ENCODE peak calls at places on chromosomes 4 and X, in eight cellular contexts. One of them, this sample, is unnamed.

GRCh38 chrX:69034451-69034850 is 130.8 kb downstream of the PJA1 start:
- DNase-seq in epithelial cell of esophagus: no peak
- DNase-seq in CD8-positive, alpha-beta memory T cell: no peak
- DNase-seq in cardiac muscle cell: no peak
- DNase-seq in hepatocyte: no peak
- DNase-seq in GM23338: no peak
- DNase-seq in NT2/D1: no peak
- DNase-seq in suprapubic skin: no peak
- DNase-seq in this sample: no peak

GRCh38 chr4:155007660-155008176 is 200.7 kb upstream of the NPY2R start:
- DNase-seq in CD8-positive, alpha-beta memory T cell: no peak
- DNase-seq in suprapubic skin: no peak
- DNase-seq in NT2/D1: no peak
- DNase-seq in hepatocyte: no peak
- DNase-seq in GM23338: no peak
- DNase-seq in epithelial cell of esophagus: no peak
- DNase-seq in cardiac muscle cell: peak; percentile 44
- DNase-seq in this sample: peak; percentile 13

GRCh38 chrX:13010546-13010945 is 33.9 kb downstream of the FAM9C start:
- DNase-seq in epithelial cell of esophagus: no peak
- DNase-seq in cardiac muscle cell: no peak
- DNase-seq in suprapubic skin: no peak
- DNase-seq in CD8-positive, alpha-beta memory T cell: no peak
- DNase-seq in GM23338: no peak
- DNase-seq in hepatocyte: no peak
- DNase-seq in NT2/D1: no peak
- DNase-seq in this sample: no peak

GRCh38 chr4:152594981-152595916 is 59.4 kb upstream of the FBXW7 start:
- DNase-seq in hepatocyte: no peak
- DNase-seq in CD8-positive, alpha-beta memory T cell: no peak
- DNase-seq in suprapubic skin: no peak
- DNase-seq in GM23338: no peak
- DNase-seq in NT2/D1: no peak
- DNase-seq in epithelial cell of esophagus: peak; percentile 59
- DNase-seq in cardiac muscle cell: no peak
- DNase-seq in this sample: peak; percentile 58

GRCh38 chr4:105147226-105148151 is 813 bp downstream of the TET2 start:
- DNase-seq in cardiac muscle cell: peak; percentile 44
- DNase-seq in NT2/D1: no peak
- DNase-seq in epithelial cell of esophagus: peak; percentile 54
- DNase-seq in GM23338: peak; percentile 74
- DNase-seq in CD8-positive, alpha-beta memory T cell: no peak
- DNase-seq in hepatocyte: peak; percentile 48
- DNase-seq in suprapubic skin: no peak
- DNase-seq in this sample: peak; percentile 38

GRCh38 chrX:150085881-150086280 is 147.6 kb upstream of the EOLA2 start:
- DNase-seq in NT2/D1: no peak
- DNase-seq in suprapubic skin: no peak
- DNase-seq in hepatocyte: no peak
- DNase-seq in CD8-positive, alpha-beta memory T cell: no peak
- DNase-seq in epithelial cell of esophagus: peak; percentile 4
- DNase-seq in cardiac muscle cell: peak; percentile 32
- DNase-seq in GM23338: no peak
- DNase-seq in this sample: peak; percentile 20

GRCh38 chrX:63932907-63933306 is 147.9 kb upstream of the ARHGEF9 start:
- DNase-seq in epithelial cell of esophagus: no peak
- DNase-seq in hepatocyte: no peak
- DNase-seq in cardiac muscle cell: no peak
- DNase-seq in CD8-positive, alpha-beta memory T cell: no peak
- DNase-seq in GM23338: no peak
- DNase-seq in suprapubic skin: no peak
- DNase-seq in NT2/D1: no peak
- DNase-seq in this sample: no peak

GRCh38 chr4:167614866-167615265 is 380.6 kb upstream of the SPOCK3 start:
- DNase-seq in CD8-positive, alpha-beta memory T cell: no peak
- DNase-seq in cardiac muscle cell: no peak
- DNase-seq in GM23338: no peak
- DNase-seq in suprapubic skin: no peak
- DNase-seq in NT2/D1: no peak
- DNase-seq in hepatocyte: peak; percentile 12
- DNase-seq in epithelial cell of esophagus: peak; percentile 39
- DNase-seq in this sample: peak; percentile 37

GRCh38 chr4:22385615-22386014 is 130.3 kb downstream of the ADGRA3 start:
- DNase-seq in CD8-positive, alpha-beta memory T cell: no peak
- DNase-seq in GM23338: no peak
- DNase-seq in hepatocyte: no peak
- DNase-seq in NT2/D1: no peak
- DNase-seq in suprapubic skin: no peak
- DNase-seq in epithelial cell of esophagus: peak; percentile 73
- DNase-seq in cardiac muscle cell: peak; percentile 14
- DNase-seq in this sample: peak; percentile 87

GRCh38 chr4:184980261-184980660 is 38.0 kb upstream of the HELT start:
- DNase-seq in suprapubic skin: no peak
- DNase-seq in GM23338: no peak
- DNase-seq in cardiac muscle cell: no peak
- DNase-seq in epithelial cell of esophagus: no peak
- DNase-seq in NT2/D1: no peak
- DNase-seq in CD8-positive, alpha-beta memory T cell: no peak
- DNase-seq in hepatocyte: no peak
- DNase-seq in this sample: peak; percentile 44

GRCh38 chr4:118682928-118683327 is 2.3 kb upstream of the METTL14 start:
- DNase-seq in NT2/D1: no peak
- DNase-seq in hepatocyte: peak; percentile 11
- DNase-seq in suprapubic skin: no peak
- DNase-seq in CD8-positive, alpha-beta memory T cell: no peak
- DNase-seq in epithelial cell of esophagus: peak; percentile 38
- DNase-seq in GM23338: peak; percentile 72
- DNase-seq in cardiac muscle cell: peak; percentile 46
- DNase-seq in this sample: peak; percentile 33

GRCh38 chr4:121728798-121729226 is 32.0 kb upstream of the ANXA5 start:
- DNase-seq in CD8-positive, alpha-beta memory T cell: no peak
- DNase-seq in GM23338: no peak
- DNase-seq in cardiac muscle cell: peak; percentile 57
- DNase-seq in suprapubic skin: no peak
- DNase-seq in hepatocyte: no peak
- DNase-seq in NT2/D1: no peak
- DNase-seq in epithelial cell of esophagus: peak; percentile 82
- DNase-seq in this sample: peak; percentile 91

GRCh38 chr4:105836537-105836936 is 58.7 kb upstream of the NPNT start:
- DNase-seq in cardiac muscle cell: no peak
- DNase-seq in suprapubic skin: no peak
- DNase-seq in NT2/D1: no peak
- DNase-seq in CD8-positive, alpha-beta memory T cell: no peak
- DNase-seq in hepatocyte: no peak
- DNase-seq in GM23338: no peak
- DNase-seq in epithelial cell of esophagus: no peak
- DNase-seq in this sample: no peak

GRCh38 chrX:13092455-13092941 is 48.1 kb upstream of the FAM9C start:
- DNase-seq in epithelial cell of esophagus: no peak
- DNase-seq in NT2/D1: no peak
- DNase-seq in CD8-positive, alpha-beta memory T cell: peak; percentile 69
- DNase-seq in GM23338: no peak
- DNase-seq in cardiac muscle cell: no peak
- DNase-seq in suprapubic skin: no peak
- DNase-seq in hepatocyte: no peak
- DNase-seq in this sample: no peak

GRCh38 chr4:17514865-17515264 is at the start of gene CLRN2:
- DNase-seq in CD8-positive, alpha-beta memory T cell: no peak
- DNase-seq in suprapubic skin: no peak
- DNase-seq in GM23338: no peak
- DNase-seq in hepatocyte: no peak
- DNase-seq in epithelial cell of esophagus: no peak
- DNase-seq in cardiac muscle cell: no peak
- DNase-seq in NT2/D1: no peak
- DNase-seq in this sample: no peak

GRCh38 chrX:68238568-68238967 is 194.7 kb downstream of the OPHN1 start:
- DNase-seq in GM23338: peak; percentile 64
- DNase-seq in suprapubic skin: no peak
- DNase-seq in CD8-positive, alpha-beta memory T cell: no peak
- DNase-seq in epithelial cell of esophagus: peak; percentile 4
- DNase-seq in cardiac muscle cell: no peak
- DNase-seq in NT2/D1: peak; percentile 11
- DNase-seq in hepatocyte: no peak
- DNase-seq in this sample: no peak

GRCh38 chr4:10015140-10015753 is 6.0 kb downstream of the SLC2A9 start:
- DNase-seq in cardiac muscle cell: peak; percentile 72
- DNase-seq in GM23338: peak; percentile 82
- DNase-seq in NT2/D1: peak; percentile 59
- DNase-seq in suprapubic skin: no peak
- DNase-seq in CD8-positive, alpha-beta memory T cell: no peak
- DNase-seq in epithelial cell of esophagus: peak; percentile 61
- DNase-seq in hepatocyte: peak; percentile 58
- DNase-seq in this sample: peak; percentile 53

GRCh38 chr4:169009281-169010124 is 552 bp downstream of the CBR4 start:
- DNase-seq in hepatocyte: peak; percentile 73
- DNase-seq in CD8-positive, alpha-beta memory T cell: peak; percentile 40
- DNase-seq in suprapubic skin: peak; percentile 83
- DNase-seq in cardiac muscle cell: peak; percentile 68
- DNase-seq in GM23338: peak; percentile 69
- DNase-seq in epithelial cell of esophagus: peak; percentile 57
- DNase-seq in NT2/D1: peak; percentile 20
- DNase-seq in this sample: peak; percentile 50

DNA sequence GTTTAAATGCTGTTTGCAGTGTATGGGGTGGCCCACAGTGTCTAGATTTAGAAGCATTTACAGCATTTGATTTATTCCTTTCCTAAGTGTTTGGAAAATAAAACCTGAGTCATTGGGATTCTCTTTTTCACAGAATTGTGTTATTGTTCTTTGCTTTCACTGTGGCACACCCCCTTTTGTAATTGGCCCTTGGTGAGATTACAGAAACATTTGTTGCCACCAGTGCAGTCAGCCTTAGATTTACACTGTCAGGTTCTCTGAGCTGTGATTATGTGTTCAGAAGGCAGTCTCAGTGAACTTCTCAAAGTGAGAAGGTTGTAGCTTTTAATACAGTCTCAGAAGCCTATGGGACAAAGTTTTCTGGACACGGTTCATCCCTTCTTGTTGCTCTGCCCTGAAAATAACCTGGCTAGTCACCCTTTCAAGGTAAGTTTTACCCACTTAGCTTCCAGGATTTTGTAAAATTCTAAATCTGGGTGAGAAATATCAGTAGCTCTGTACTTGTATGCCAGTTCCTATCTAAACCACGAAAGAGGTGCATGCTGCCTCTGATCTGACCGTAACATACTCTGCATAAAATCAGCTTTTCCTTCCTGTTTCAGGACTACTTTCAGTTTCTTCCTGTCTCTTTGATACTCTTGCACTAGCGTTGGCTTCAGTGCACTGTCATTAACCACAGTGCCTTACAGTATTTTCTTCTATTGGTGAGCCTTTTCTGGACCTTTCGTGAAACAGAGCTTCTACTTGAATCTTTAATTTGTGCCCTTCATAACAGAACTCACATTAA is 12.6 kb downstream of the RUFY3 start:
- DNase-seq in NT2/D1: no peak
- DNase-seq in hepatocyte: no peak
- DNase-seq in cardiac muscle cell: peak; percentile 69
- DNase-seq in GM23338: no peak
- DNase-seq in CD8-positive, alpha-beta memory T cell: peak; percentile 10
- DNase-seq in epithelial cell of esophagus: peak; percentile 64
- DNase-seq in suprapubic skin: no peak
- DNase-seq in this sample: peak; percentile 59
- H3K4me3 ChIP-seq in NT2/D1: no peak overlapping the region
- H3K4me3 ChIP-seq in hepatocyte: peak overlapping the region; percentile 24
- H3K4me3 ChIP-seq in cardiac muscle cell: no peak overlapping the region
- H3K4me3 ChIP-seq in GM23338: no peak overlapping the region
- H3K4me3 ChIP-seq in CD8-positive, alpha-beta memory T cell: peak overlapping the region; percentile 66
- H3K4me3 ChIP-seq in epithelial cell of esophagus: peak overlapping the region; percentile 44
- H3K4me3 ChIP-seq in suprapubic skin: peak overlapping the region; percentile 46
- H3K4me3 ChIP-seq in this sample: peak overlapping the region; percentile 18

GRCh38 chrX:153032397-153033118 is 23.7 kb upstream of the PNMA3 start:
- DNase-seq in CD8-positive, alpha-beta memory T cell: peak; percentile 48
- DNase-seq in epithelial cell of esophagus: peak; percentile 14
- DNase-seq in GM23338: peak; percentile 64
- DNase-seq in NT2/D1: no peak
- DNase-seq in suprapubic skin: peak; percentile 83
- DNase-seq in hepatocyte: peak; percentile 71
- DNase-seq in cardiac muscle cell: peak; percentile 63
- DNase-seq in this sample: no peak
- H3K4me3 ChIP-seq in CD8-positive, alpha-beta memory T cell: peak overlapping the region; percentile 37
- H3K4me3 ChIP-seq in epithelial cell of esophagus: peak overlapping the region; percentile 21
- H3K4me3 ChIP-seq in GM23338: peak overlapping the region; percentile 49
- H3K4me3 ChIP-seq in NT2/D1: no peak overlapping the region
- H3K4me3 ChIP-seq in suprapubic skin: peak overlapping the region; percentile 38
- H3K4me3 ChIP-seq in hepatocyte: no peak overlapping the region
- H3K4me3 ChIP-seq in cardiac muscle cell: peak overlapping the region; percentile 19
- H3K4me3 ChIP-seq in this sample: peak overlapping the region; percentile 23

DNA sequence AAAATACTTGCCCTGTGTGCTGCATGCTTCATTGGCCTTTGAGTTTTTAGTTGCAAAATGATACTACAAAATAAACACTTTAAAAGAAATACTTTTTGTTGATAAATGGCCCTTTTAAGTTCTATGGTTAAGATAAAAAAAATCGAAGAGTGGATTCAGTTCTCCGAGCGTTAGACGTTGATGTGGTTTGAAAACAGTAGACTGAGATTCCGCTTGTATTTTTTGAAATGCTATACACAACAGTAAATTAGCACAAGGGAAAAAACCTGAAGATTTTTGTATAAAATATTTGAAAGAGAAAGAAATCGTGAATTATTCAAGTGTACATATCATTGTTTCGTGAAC is 1.4 kb downstream of the BMP2K start:
- DNase-seq in hepatocyte: no peak
- DNase-seq in NT2/D1: no peak
- DNase-seq in GM23338: no peak
- DNase-seq in cardiac muscle cell: no peak
- DNase-seq in epithelial cell of esophagus: no peak
- DNase-seq in suprapubic skin: no peak
- DNase-seq in CD8-positive, alpha-beta memory T cell: no peak
- DNase-seq in this sample: no peak
- H3K4me3 ChIP-seq in hepatocyte: peak overlapping the region; percentile 65
- H3K4me3 ChIP-seq in NT2/D1: peak overlapping the region; percentile 89
- H3K4me3 ChIP-seq in GM23338: peak overlapping the region; percentile 90
- H3K4me3 ChIP-seq in cardiac muscle cell: peak overlapping the region; percentile 58
- H3K4me3 ChIP-seq in epithelial cell of esophagus: peak overlapping the region; percentile 80
- H3K4me3 ChIP-seq in suprapubic skin: peak overlapping the region; percentile 70
- H3K4me3 ChIP-seq in CD8-positive, alpha-beta memory T cell: peak overlapping the region; percentile 76
- H3K4me3 ChIP-seq in this sample: peak overlapping the region; percentile 96

GRCh38 chr4:7995866-7996265 is 56.2 kb upstream of the AFAP1 start:
- DNase-seq in cardiac muscle cell: no peak
- DNase-seq in suprapubic skin: no peak
- DNase-seq in CD8-positive, alpha-beta memory T cell: no peak
- DNase-seq in epithelial cell of esophagus: no peak
- DNase-seq in GM23338: no peak
- DNase-seq in hepatocyte: no peak
- DNase-seq in NT2/D1: no peak
- DNase-seq in this sample: no peak

GRCh38 chr4:7998447-7998846 is 58.8 kb upstream of the AFAP1 start:
- DNase-seq in CD8-positive, alpha-beta memory T cell: no peak
- DNase-seq in cardiac muscle cell: no peak
- DNase-seq in suprapubic skin: no peak
- DNase-seq in hepatocyte: no peak
- DNase-seq in NT2/D1: no peak
- DNase-seq in epithelial cell of esophagus: no peak
- DNase-seq in GM23338: no peak
- DNase-seq in this sample: no peak

GRCh38 chr4:7992846-7993245 is 53.2 kb upstream of the AFAP1 start:
- DNase-seq in suprapubic skin: no peak
- DNase-seq in epithelial cell of esophagus: no peak
- DNase-seq in GM23338: no peak
- DNase-seq in cardiac muscle cell: no peak
- DNase-seq in hepatocyte: no peak
- DNase-seq in CD8-positive, alpha-beta memory T cell: no peak
- DNase-seq in NT2/D1: no peak
- DNase-seq in this sample: no peak

GRCh38 chr4:7993671-7994070 is 54.0 kb upstream of the AFAP1 start:
- DNase-seq in CD8-positive, alpha-beta memory T cell: no peak
- DNase-seq in NT2/D1: no peak
- DNase-seq in epithelial cell of esophagus: no peak
- DNase-seq in hepatocyte: no peak
- DNase-seq in suprapubic skin: no peak
- DNase-seq in cardiac muscle cell: no peak
- DNase-seq in GM23338: no peak
- DNase-seq in this sample: no peak

GRCh38 chr4:7995135-7995534 is 55.5 kb upstream of the AFAP1 start:
- DNase-seq in epithelial cell of esophagus: no peak
- DNase-seq in CD8-positive, alpha-beta memory T cell: no peak
- DNase-seq in NT2/D1: no peak
- DNase-seq in suprapubic skin: no peak
- DNase-seq in hepatocyte: no peak
- DNase-seq in GM23338: no peak
- DNase-seq in cardiac muscle cell: no peak
- DNase-seq in this sample: no peak
- H3K4me3 ChIP-seq in epithelial cell of esophagus: no peak overlapping the region
- H3K4me3 ChIP-seq in CD8-positive, alpha-beta memory T cell: no peak overlapping the region
- H3K4me3 ChIP-seq in NT2/D1: no peak overlapping the region
- H3K4me3 ChIP-seq in suprapubic skin: no peak overlapping the region
- H3K4me3 ChIP-seq in hepatocyte: no peak overlapping the region
- H3K4me3 ChIP-seq in GM23338: no peak overlapping the region
- H3K4me3 ChIP-seq in cardiac muscle cell: no peak overlapping the region
- H3K4me3 ChIP-seq in this sample: no peak overlapping the region

This sample was measured in bronchial epithelial cell.